ENCODE peak calls at places on chromosomes 6 and 20, in four cellular contexts. L is transverse colon, W is vagina, O is breast epithelium. M is an unnamed sample.

GRCh38 chr6:158172001-158172400 is 3.9 kb downstream of the GTF2H5 start:
- DNase-seq in L (no peak), O (no peak), W (no peak), M (no peak)

GRCh38 chr20:33667245-33668086 is 723 bp downstream of the ACTL10 start:
- DNase-seq in L (peak), W (no peak), O (peak), M (peak)

GRCh38 chr20:23820493-23820892 is 6.0 kb downstream of the CST2 start:
- DNase-seq in W (no peak), L (no peak), O (no peak), M (no peak)

GRCh38 chr6:116005508-116005855 is 55.2 kb downstream of the FRK start:
- DNase-seq in W (no peak), L (no peak), O (no peak), M (no peak)

GRCh38 chr6:154805288-154805911 is 72.2 kb downstream of the SCAF8 start:
- DNase-seq in W (no peak), L (no peak), O (no peak), M (no peak)

GRCh38 chr6:111976169-111976568 is 77.7 kb upstream of the CCN6 start:
- DNase-seq in W (no peak), L (no peak), O (no peak), M (no peak)

GRCh38 chr6:55713411-55713810 is 134.4 kb upstream of the HMGCLL1 start:
- DNase-seq in W (no peak), L (no peak), O (no peak), M (no peak)

GRCh38 chr6:76594109-76594508 is 521.6 kb upstream of the IMPG1 start:
- DNase-seq in O (no peak), L (no peak), W (no peak), M (no peak)

GRCh38 chr6:51531623-51532022 is 555.8 kb downstream of the PKHD1 start:
- DNase-seq in L (no peak), O (no peak), W (no peak), M (no peak)

GRCh38 chr6:118651282-118652050 is at the start of gene CEP85L:
- DNase-seq in L (peak), O (peak), W (no peak), M (peak)

GRCh38 chr20:7025635-7026034 is 258.1 kb downstream of the BMP2 start:
- DNase-seq in L (no peak), W (no peak), O (no peak), M (no peak)

GRCh38 chr6:136347847-136348246 is 58.2 kb upstream of the BCLAF1 start:
- DNase-seq in O (no peak), L (no peak), W (no peak), M (peak)

GRCh38 chr6:41284726-41285125 is 1.8 kb downstream of the TREM1 start:
- DNase-seq in L (no peak), O (no peak), W (no peak), M (no peak)

GRCh38 chr6:37210313-37210898 is 40.5 kb downstream of the PIM1 start:
- DNase-seq in W (no peak), L (peak), O (peak), M (peak)

GRCh38 chr6:81896561-81896960 is 144.1 kb upstream of the TENT5A start:
- DNase-seq in W (no peak), L (no peak), O (no peak), M (no peak)

GRCh38 chr6:131379951-131380350 is 193.1 kb upstream of the ARG1 start:
- DNase-seq in L (no peak), O (no peak), W (no peak), M (no peak)

GRCh38 chr6:447381-448165 is 56.0 kb downstream of the IRF4 start:
- DNase-seq in L (no peak), O (no peak), W (no peak), M (no peak)

GRCh38 chr6:13261464-13261994 is 66.8 kb downstream of the TBC1D7 start:
- DNase-seq in W (no peak), L (peak), O (no peak), M (no peak)

GRCh38 chr6:13263669-13264068 is 64.7 kb downstream of the TBC1D7 start:
- DNase-seq in L (no peak), O (no peak), W (no peak), M (no peak)

GRCh38 chr6:13260116-13260598 is 68.2 kb downstream of the TBC1D7 start:
- DNase-seq in L (no peak), O (no peak), W (no peak), M (no peak)

GRCh38 chr6:13260831-13261230 is 67.5 kb downstream of the TBC1D7 start:
- DNase-seq in W (no peak), L (no peak), O (no peak), M (no peak)

DNA sequence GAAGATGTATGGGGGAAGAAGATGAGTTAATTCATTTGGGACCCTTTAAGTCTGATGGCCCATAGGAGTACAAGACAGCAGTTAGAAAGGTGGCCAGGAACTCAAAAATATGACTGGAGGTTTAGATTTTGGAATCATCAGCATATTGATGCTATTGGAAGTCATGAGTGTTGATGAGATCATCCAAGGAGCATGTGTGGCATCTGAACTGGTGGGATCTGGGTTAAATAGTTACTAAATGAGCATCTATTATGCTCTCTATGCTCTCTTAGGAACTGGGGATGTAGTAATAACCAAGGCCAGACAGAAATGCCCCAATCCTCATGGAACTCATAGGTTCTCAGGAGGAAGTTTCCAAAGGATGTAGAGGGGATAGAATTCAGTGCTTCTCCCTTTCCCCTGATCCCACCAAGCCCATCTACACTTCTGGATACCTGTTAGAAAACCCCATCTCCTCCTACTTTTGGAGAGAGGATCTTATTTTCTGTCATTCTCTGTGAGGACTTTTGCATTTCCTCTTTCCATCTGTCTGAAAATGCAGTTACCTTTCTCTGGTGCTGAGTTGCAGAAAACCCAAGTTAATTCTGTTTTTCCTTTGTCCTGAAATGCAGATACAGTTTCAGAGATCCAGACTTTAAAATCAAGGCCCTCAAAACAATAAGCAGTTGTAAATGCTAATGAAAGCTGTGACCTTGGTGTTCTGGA is 65.9 kb downstream of the TBC1D7 start:
- DNase-seq in W (no peak), O (no peak), L (no peak), M (no peak)
- TF ChIP-seq POLR2AphosphoS5 in W (no peak), O (no peak), L (no peak), M (no peak)

GRCh38 chr20:3204124-3204794 is at the start of gene DDRGK1:
- DNase-seq in W (no peak), O (peak), L (peak), M (peak)
- TF ChIP-seq CTCF in W (no peak), O (no peak), L (no peak), M (peak)

DNA sequence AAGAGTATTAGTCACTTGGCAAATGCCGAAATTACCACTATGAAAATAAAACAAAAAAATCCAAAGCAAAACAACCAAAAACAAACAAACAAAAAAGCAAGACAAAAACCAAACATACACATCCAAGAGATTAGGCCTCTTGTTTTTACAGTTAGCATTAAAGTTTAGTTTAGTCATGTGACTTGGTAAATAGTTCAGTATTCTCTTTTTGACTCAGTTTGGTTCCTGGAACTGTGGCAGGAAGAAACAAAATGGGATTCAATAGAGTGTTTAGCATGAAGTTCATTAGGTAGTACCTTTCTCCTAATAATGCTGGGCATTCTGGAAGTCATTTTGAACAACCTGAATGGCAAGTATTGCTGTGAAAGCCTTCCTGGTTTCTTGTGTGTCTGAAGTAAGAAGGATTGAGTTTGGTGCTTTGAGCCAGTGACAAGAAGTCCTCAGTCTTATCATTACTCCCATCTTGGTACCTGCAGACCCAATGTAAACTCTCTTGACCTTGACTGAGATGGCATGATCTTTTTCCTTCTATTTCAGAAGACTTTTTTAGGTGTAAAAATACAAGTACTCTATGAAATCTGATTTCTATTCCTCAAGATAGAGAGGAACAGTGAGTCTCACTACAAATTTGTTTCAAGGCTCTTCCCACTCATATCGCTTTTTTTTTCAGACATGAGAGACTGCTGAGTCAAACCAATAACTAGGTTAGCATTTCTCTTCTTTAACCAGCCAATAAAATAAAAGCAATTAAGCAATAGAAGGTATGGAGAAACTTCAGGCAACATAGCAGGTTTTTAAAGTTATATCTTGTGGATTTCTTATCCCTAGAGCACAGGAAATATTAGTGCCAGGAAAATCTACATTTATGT is 223.6 kb upstream of the PREP start:
- DNase-seq in L (no peak), O (no peak), W (no peak), M (no peak)
- TF ChIP-seq POLR2A in L (no peak), O (no peak), W (no peak), M (no peak)

DNA sequence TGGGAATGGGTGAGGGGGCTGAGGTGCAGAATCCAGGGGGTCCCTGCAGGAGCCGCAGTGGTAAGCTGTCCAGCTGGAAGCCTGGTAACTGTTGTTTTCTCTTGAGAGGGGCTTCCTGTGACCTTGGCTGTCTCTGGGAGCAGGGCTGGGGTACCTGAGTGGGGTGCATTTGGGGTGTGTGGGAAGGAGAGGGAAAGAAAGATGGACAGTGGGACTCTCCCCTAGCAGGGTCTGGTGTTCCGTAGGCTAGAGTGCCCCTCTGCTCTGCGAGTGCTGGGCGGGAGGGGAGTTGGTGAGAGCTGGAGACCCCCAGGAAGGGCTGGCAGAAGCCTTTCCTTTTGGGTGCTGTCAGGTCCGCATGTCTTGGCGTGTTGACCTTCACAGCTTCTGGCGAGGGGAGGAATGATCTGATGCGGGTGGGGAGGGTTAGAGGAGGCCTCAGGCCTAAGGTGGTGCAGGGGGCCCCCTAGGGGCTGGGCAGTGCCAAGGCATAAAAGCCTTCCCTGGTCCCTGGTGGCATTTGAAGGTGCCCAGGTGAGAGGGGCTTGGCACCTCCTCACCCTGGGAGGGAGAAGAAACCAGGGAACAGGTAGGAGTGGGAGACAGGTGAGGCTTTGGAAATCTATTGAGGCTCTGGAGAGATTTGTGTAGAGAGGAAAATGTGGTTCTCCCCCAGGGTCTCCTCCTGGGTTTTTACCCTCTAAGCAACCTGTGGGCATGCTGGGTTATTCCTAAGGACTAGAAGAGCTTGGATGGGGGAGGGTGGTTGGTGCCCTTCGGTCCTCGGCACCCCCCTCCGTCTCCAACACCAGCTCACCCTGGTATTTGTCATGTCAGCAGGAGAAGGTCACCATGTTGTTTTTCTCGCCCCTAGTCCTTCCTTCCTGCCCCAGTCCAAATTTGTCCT is 3.3 kb downstream of the VEGFA start:
- DNase-seq in L (peak), O (no peak), W (no peak), M (no peak)
- TF ChIP-seq POLR2AphosphoS5 in L (no peak), O (no peak), W (peak), M (no peak)

GRCh38 chr6:109031416-109031815 is 63.2 kb downstream of the SESN1 start:
- DNase-seq in L (no peak), O (no peak), W (no peak), M (no peak)
- TF ChIP-seq CTCF in L (no peak), O (no peak), W (no peak), M (no peak)

GRCh38 chr6:110183292-110183691 is 3.1 kb downstream of the CDC40 start:
- DNase-seq in L (no peak), W (no peak), O (no peak), M (no peak)

GRCh38 chr6:110178626-110179405 is 654 bp downstream of the WASF1 start:
- DNase-seq in L (peak), W (no peak), O (peak), M (peak)

GRCh38 chr6:110180228-110181008 is at the start of gene CDC40:
- DNase-seq in L (peak), O (peak), W (no peak), M (peak)

GRCh38 chr6:110181131-110182027 is 1.2 kb downstream of the CDC40 start:
- DNase-seq in W (no peak), L (no peak), O (no peak), M (no peak)

GRCh38 chr6:110179406-110180227 is at the start of gene WASF1:
- DNase-seq in W (no peak), O (peak), L (peak), M (peak)
- TF ChIP-seq POLR2A in W (no peak), O (no peak), L (no peak), M (no peak)

DNA sequence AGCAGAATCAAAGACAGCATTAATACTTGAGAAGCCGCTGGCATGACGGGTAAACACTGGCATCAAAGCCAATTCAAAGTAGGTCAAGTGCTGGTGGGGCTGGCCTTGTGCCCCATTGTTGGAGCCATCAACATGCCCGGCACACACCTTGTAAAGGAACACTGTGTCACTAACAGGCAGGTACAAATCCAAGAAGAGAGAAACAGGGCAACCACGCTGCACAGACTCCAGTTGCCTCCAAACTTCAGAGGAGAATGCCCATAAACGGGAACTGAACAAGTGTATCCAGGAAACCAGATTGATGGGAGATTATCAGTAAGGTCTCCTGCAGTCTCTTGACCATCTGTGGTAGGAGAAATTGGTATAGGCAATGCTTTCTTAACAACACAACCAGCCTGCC is 127.0 kb upstream of the STXBP5 start:
- DNase-seq in L (no peak), O (peak), W (no peak), M (no peak)
- TF ChIP-seq POLR2AphosphoS5 in L (no peak), O (peak), W (no peak), M (no peak)

GRCh38 chr6:31689249-31690110 is 8.6 kb upstream of the LY6G5C start:
- DNase-seq in L (no peak), O (no peak), W (no peak), M (no peak)
- TF ChIP-seq CTCF in L (peak), O (no peak), W (no peak), M (no peak)

DNA sequence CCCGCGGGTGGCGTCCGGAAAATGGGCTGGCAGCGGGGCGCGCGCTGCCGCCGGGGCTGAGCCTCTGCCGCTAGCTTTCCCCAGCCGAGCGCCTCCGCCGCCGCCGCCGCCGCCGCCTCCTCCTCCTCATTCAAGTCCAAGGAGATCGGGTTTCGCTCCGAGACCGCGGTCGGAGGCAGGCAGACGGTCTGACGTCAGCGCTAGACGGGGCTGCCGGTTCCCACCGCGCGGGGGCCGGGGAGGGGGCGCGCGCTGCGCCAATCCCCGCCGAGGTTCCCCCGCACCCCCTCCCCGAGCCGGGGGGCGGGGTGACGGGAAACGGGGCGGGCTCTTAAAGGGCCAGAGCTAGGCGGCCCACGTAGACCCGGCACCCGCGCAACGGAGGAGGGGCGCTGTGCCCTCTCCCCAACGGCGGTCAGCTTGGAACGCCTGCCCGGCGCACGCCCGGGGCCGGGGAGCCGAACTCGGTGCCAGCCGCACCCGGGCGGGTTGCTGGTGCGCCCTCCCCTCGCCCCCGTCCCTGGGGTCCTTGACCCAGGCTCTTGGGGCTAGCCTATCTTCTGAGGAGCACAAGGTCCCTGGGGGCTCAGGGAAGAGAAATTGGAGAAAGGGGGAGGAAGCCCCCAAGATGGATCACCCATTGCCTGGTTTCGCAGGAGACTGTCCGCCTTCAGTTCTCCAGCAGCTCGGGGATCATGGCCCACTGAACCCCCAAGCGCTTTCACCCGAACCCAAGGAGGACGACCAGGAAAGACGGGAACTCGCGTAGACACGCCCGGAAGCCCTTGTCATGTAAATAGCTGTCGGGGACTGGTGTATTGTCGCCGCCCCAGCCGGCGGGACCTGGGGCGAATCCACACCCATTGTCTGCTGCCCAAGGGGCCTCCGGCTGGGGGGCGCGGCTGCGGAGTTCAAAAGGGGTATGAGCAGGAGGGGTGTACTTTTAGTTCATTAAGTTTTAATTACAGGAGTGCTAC is at the start of gene PMEPA1:
- DNase-seq in W (no peak), L (peak), O (peak), M (peak)
- TF ChIP-seq POLR2A in W (peak), L (peak), O (peak), M (no peak)

M was measured in upper lobe of left lung.